ENCODE peak calls at places on chromosomes 1 and 21, in seven cellular contexts. X is endodermal cell, H is kidney epithelial cell, D is astrocyte of the cerebellum, K is NB4, S is epithelial cell of esophagus, B is mucosa of descending colon. U is an unnamed sample.

GRCh38 chr21:36791150-36791549 is 92.2 kb downstream of the SIM2 start:
- DNase-seq in K (no peak), S (no peak), H (no peak), D (no peak), B (no peak), X (no peak), U (no peak)

GRCh38 chr1:204336642-204337041 is 23.1 kb downstream of the PLEKHA6 start:
- DNase-seq in D (no peak), S (no peak), X (peak; percentile 75), K (no peak), B (no peak), H (no peak), U (no peak)

GRCh38 chr1:248243204-248243603 is 12.0 kb downstream of the OR2M4 start:
- DNase-seq in K (peak; percentile 63), S (peak; percentile 48), B (no peak), H (no peak), D (no peak), X (peak; percentile 56), U (no peak)

GRCh38 chr1:103180660-103181059 is 72.3 kb upstream of the COL11A1 start:
- DNase-seq in K (no peak), H (peak; percentile 50), X (no peak), S (peak; percentile 53), D (peak; percentile 81), B (no peak), U (no peak)

GRCh38 chr1:63611231-63611630 is 18.0 kb downstream of the PGM1 start:
- DNase-seq in S (no peak), B (no peak), D (no peak), X (no peak), H (no peak), K (peak; percentile 17), U (no peak)

GRCh38 chr1:63663301-63663700 is 70.1 kb downstream of the PGM1 start:
- DNase-seq in H (no peak), X (no peak), K (no peak), D (no peak), S (peak; percentile 92), B (no peak), U (no peak)

GRCh38 chr1:199161319-199161680 is 522.5 kb downstream of the PTPRC start:
- DNase-seq in B (no peak), S (no peak), X (no peak), H (no peak), D (no peak), K (no peak), U (no peak)

GRCh38 chr1:20359451-20360330 is 69.0 kb downstream of the VWA5B1 start:
- DNase-seq in K (no peak), X (no peak), S (no peak), B (no peak), D (no peak), H (no peak), U (no peak)

GRCh38 chr1:26584022-26584485 is 54.5 kb downstream of the RPS6KA1 start:
- DNase-seq in B (no peak), X (peak; percentile 86), H (no peak), K (peak; percentile 72), D (no peak), S (peak; percentile 37), U (no peak)

GRCh38 chr1:119435061-119435460 is 20.1 kb downstream of the HSD3B2 start:
- DNase-seq in D (no peak), H (no peak), K (no peak), B (no peak), S (peak; percentile 83), X (no peak), U (no peak)

GRCh38 chr1:38094711-38095336 is 48.2 kb upstream of the POU3F1 start:
- DNase-seq in S (no peak), H (no peak), D (no peak), K (no peak), X (no peak), B (no peak), U (no peak)

GRCh38 chr1:55955237-55955636 is 624.1 kb downstream of the PLPP3 start:
- DNase-seq in K (no peak), S (peak; percentile 9), H (no peak), D (no peak), B (no peak), X (no peak), U (no peak)

GRCh38 chr1:209569445-209570207 is 13.9 kb upstream of the CAMK1G start:
- DNase-seq in B (peak; percentile 75), S (peak; percentile 90), K (peak; percentile 69), D (peak; percentile 68), X (peak; percentile 94), H (peak; percentile 61), U (peak; percentile 21)

GRCh38 chr1:224579526-224579925 is 36.6 kb upstream of the CNIH3 start:
- DNase-seq in S (no peak), B (no peak), D (no peak), K (no peak), H (no peak), X (no peak), U (no peak)

GRCh38 chr1:34681481-34682451 is 73.1 kb upstream of the GJB5 start:
- DNase-seq in K (peak; percentile 45), S (peak; percentile 64), B (no peak), X (peak; percentile 96), H (no peak), D (peak; percentile 11), U (no peak)

GRCh38 chr1:207711285-207711684 is 40.6 kb upstream of the CD46 start:
- DNase-seq in D (no peak), K (peak; percentile 6), X (peak; percentile 72), H (no peak), B (no peak), S (no peak), U (no peak)

GRCh38 chr1:3016641-3017439 is 4.4 kb upstream of the ACTRT2 start:
- DNase-seq in K (no peak), S (no peak), D (no peak), H (no peak), X (no peak), B (peak; percentile 7), U (no peak)

GRCh38 chr1:21278208-21278861 is 11.9 kb downstream of the ECE1 start:
- DNase-seq in S (no peak), K (no peak), X (no peak), H (no peak), D (no peak), B (no peak), U (no peak)

GRCh38 chr21:46100020-46100419 is 2.1 kb downstream of the COL6A2 start:
- DNase-seq in D (no peak), K (no peak), S (no peak), X (no peak), B (peak; percentile 21), H (no peak), U (no peak)

GRCh38 chr21:45094412-45094811 is 20.0 kb downstream of the ADARB1 start:
- DNase-seq in B (no peak), D (no peak), S (no peak), K (no peak), H (no peak), X (no peak), U (no peak)

DNA sequence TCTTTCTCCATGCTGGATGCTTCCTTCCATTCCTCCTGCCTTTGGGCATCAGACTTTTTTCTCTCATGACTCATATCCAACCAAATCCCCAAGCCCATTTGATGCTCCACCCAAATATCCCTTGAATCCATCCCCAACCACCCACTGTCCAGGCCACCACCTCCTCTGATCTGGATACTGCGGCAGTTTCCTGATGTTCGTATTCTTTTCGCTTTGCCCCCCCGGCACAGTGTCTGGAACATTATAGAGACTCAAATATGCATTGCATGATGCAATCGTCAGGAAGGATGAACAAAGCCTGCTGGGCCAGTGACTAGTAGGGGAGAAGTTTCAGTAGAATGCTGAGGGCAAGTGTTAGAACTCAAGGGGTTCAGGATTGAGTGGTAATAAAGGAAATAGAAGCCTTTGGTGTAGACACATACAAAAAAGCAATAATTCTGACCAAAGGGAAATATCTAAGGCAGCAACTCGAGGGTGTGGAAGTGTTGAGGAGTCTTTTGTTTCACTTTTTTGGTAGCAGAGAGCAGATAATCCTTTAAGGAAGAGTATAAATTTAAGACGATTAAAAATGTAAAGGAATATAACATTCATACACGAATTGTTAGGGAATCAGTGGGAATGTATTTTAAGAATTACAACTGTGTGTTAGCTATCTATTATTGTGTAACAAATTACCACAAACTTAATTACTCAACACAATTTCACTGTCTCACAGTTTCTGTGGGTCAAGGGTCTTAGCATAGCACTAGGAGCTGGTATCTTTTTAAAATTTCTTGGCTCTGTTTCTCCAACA is 7.5 kb downstream of the S100A11 start:
- DNase-seq in S (peak; percentile 70), X (no peak), B (no peak), H (no peak), K (peak; percentile 77), D (no peak), U (no peak)
- H3K4me3 ChIP-seq in S (no peak overlapping the region), X (no peak overlapping the region), B (no peak overlapping the region), H (no peak overlapping the region), K (no peak overlapping the region), D (no peak overlapping the region), U (no peak overlapping the region)

GRCh38 chr1:9085306-9085940 is 16.0 kb upstream of the SLC2A5 start:
- DNase-seq in X (no peak), H (no peak), D (no peak), S (peak; percentile 20), K (no peak), B (peak; percentile 4), U (no peak)
- H3K4me3 ChIP-seq in X (no peak overlapping the region), H (no peak overlapping the region), D (no peak overlapping the region), S (no peak overlapping the region), K (no peak overlapping the region), B (no peak overlapping the region), U (no peak overlapping the region)

GRCh38 chr1:151825204-151825603 is 6.4 kb downstream of the RORC start:
- DNase-seq in B (no peak), X (no peak), H (no peak), D (no peak), S (no peak), K (no peak), U (no peak)
- H3K4me3 ChIP-seq in B (no peak overlapping the region), X (no peak overlapping the region), H (no peak overlapping the region), D (no peak overlapping the region), S (no peak overlapping the region), K (no peak overlapping the region), U (no peak overlapping the region)

DNA sequence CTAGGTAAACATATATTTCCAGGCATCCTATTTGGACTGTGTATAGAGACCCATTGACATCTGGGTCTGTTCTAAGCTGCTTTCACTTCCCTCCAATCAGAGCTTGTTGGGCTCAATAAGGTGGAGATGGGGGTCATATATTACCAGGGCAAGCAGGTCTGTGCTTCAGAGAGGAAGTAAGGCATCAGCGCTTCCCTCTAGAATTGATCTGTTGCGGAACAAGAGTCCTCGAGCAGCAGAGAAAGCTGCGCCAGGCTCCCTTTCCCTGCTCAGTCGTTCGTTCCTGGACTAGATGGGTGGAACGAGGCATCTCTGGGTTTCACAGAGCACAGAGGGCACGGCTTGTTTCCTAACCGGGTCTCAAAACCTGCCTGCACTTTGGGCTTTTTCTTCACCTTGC is 63.5 kb downstream of the DISC1 start:
- DNase-seq in S (no peak), H (no peak), B (no peak), D (no peak), X (no peak), K (peak; percentile 8), U (no peak)
- H3K4me3 ChIP-seq in S (no peak overlapping the region), H (no peak overlapping the region), B (no peak overlapping the region), D (no peak overlapping the region), X (no peak overlapping the region), K (no peak overlapping the region), U (no peak overlapping the region)

U was measured in AG04449.